ENCODE peak calls at places on chromosomes 12 and 14, in six cellular contexts. J is AG04450; H is stimulated activated naive CD4-positive, alpha-beta T cell; L is right atrium auricular region; C is SW 1271; T is NCI-H345. X is an unnamed sample.

GRCh38 chr14:77245820-77246219 is 25.2 kb downstream of the NGB start:
- DNase-seq in J (no peak), H (no peak), L (no peak), C (no peak), T (no peak), X (no peak)

GRCh38 chr12:117854339-117855012 is 114.3 kb downstream of the KSR2 start:
- DNase-seq in J (no peak), H (no peak), L (no peak), C (peak; percentile 64), T (peak; percentile 54), X (no peak)

GRCh38 chr12:57419495-57419894 is 11.3 kb downstream of the R3HDM2 start:
- DNase-seq in J (no peak), H (no peak), L (no peak), C (no peak), T (no peak), X (no peak)

GRCh38 chr12:117284160-117284559 is 77.3 kb downstream of the NOS1 start:
- DNase-seq in J (no peak), H (no peak), L (no peak), C (no peak), T (no peak), X (no peak)

GRCh38 chr12:53287741-53288216 is 7.6 kb upstream of the PFDN5 start:
- DNase-seq in J (no peak), H (peak; percentile 69), L (peak; percentile 66), C (peak; percentile 53), T (peak; percentile 38), X (peak; percentile 65)

GRCh38 chr14:59321184-59321952 is 132.9 kb downstream of the DAAM1 start:
- DNase-seq in J (no peak), H (no peak), L (no peak), C (peak; percentile 38), T (no peak), X (no peak)

GRCh38 chr12:49552014-49552413 is 13.2 kb downstream of the KCNH3 start:
- DNase-seq in J (no peak), H (no peak), L (no peak), C (no peak), T (no peak), X (no peak)

GRCh38 chr14:26984318-26985177 is 386.7 kb upstream of the NOVA1 start:
- DNase-seq in J (no peak), H (no peak), L (peak; percentile 63), C (peak; percentile 63), T (peak; percentile 75), X (no peak)

GRCh38 chr14:105867961-105868599 is 341.7 kb downstream of the TMEM121 start:
- DNase-seq in J (no peak), H (no peak), L (no peak), C (no peak), T (no peak), X (no peak)

GRCh38 chr14:68961361-68961760 is 17.7 kb downstream of the ACTN1 start:
- DNase-seq in J (no peak), H (no peak), L (no peak), C (no peak), T (no peak), X (no peak)

X was measured in effector CD8-positive, alpha-beta T cell.